ENCODE peak calls at places on chromosomes 11 and 22, in six cellular contexts. D is lower lobe of right lung; H is CD8-positive, alpha-beta memory T cell; A is right atrium auricular region; W is esophagus squamous epithelium; Z is BJ. S is an unnamed sample.

GRCh38 chr22:43207386-43207785 is 20.5 kb upstream of the TTLL12 start:
- DNase-seq in D (peak; percentile 14), H (no peak), A (no peak), W (no peak), Z (no peak), S (no peak)

GRCh38 chr11:2210366-2211112 is 38.9 kb upstream of the TH start:
- DNase-seq in D (peak; percentile 28), H (no peak), A (peak; percentile 30), W (no peak), Z (no peak), S (peak; percentile 9)

GRCh38 chr11:62439785-62440602 is 21.2 kb downstream of the SCGB1A1 start:
- DNase-seq in D (no peak), H (no peak), A (peak; percentile 85), W (no peak), Z (no peak), S (peak; percentile 77)

GRCh38 chr11:68064876-68065275 is 26.1 kb downstream of the TCIRG1 start:
- DNase-seq in D (no peak), H (no peak), A (no peak), W (no peak), Z (no peak), S (no peak)

GRCh38 chr11:27184458-27185312 is 144.1 kb downstream of the BBOX1 start:
- DNase-seq in D (no peak), H (no peak), A (no peak), W (no peak), Z (no peak), S (no peak)

GRCh38 chr22:48505891-48506290 is 1321.8 kb downstream of the BRD1 start:
- DNase-seq in D (no peak), H (no peak), A (no peak), W (no peak), Z (no peak), S (no peak)

GRCh38 chr11:5196067-5196466 is 4.4 kb downstream of the OR51V1 start:
- DNase-seq in D (no peak), H (no peak), A (no peak), W (no peak), Z (no peak), S (no peak)

GRCh38 chr11:102611291-102611690 is 13.8 kb downstream of the MMP20 start:
- DNase-seq in D (no peak), H (no peak), A (no peak), W (no peak), Z (no peak), S (no peak)

GRCh38 chr11:63242089-63242762 is 1.2 kb downstream of the SLC22A25 start:
- DNase-seq in D (no peak), H (no peak), A (no peak), W (no peak), Z (no peak), S (no peak)

GRCh38 chr11:33292306-33292705 is 35.1 kb downstream of the HIPK3 start:
- DNase-seq in D (no peak), H (no peak), A (no peak), W (no peak), Z (no peak), S (no peak)

GRCh38 chr11:125193158-125193557 is 28.6 kb downstream of the PKNOX2 start:
- DNase-seq in D (no peak), H (no peak), A (no peak), W (no peak), Z (no peak), S (no peak)

GRCh38 chr11:125192194-125192593 is 27.6 kb downstream of the PKNOX2 start:
- DNase-seq in D (no peak), H (no peak), A (no peak), W (no peak), Z (no peak), S (no peak)

GRCh38 chr11:125192717-125193116 is 28.2 kb downstream of the PKNOX2 start:
- DNase-seq in D (no peak), H (no peak), A (no peak), W (no peak), Z (no peak), S (no peak)

GRCh38 chr11:125188021-125188420 is 23.5 kb downstream of the PKNOX2 start:
- DNase-seq in D (no peak), H (no peak), A (no peak), W (no peak), Z (no peak), S (no peak)

GRCh38 chr11:125190549-125190948 is 26.0 kb downstream of the PKNOX2 start:
- DNase-seq in D (no peak), H (no peak), A (no peak), W (no peak), Z (no peak), S (no peak)
- H3K27me3 ChIP-seq in D (no peaks in the 10 kb centered on the region), H (no peaks in the 10 kb centered on the region), A (no peaks in the 10 kb centered on the region), W (peaks cover 11% of the 10 kb centered on the region), Z (peaks cover 11% of the 10 kb centered on the region), S (no peaks in the 10 kb centered on the region)

GRCh38 chr22:38865201-38866023 is 6.6 kb downstream of the CBX6 start:
- DNase-seq in D (peak; percentile 41), H (no peak), A (no peak), W (no peak), Z (no peak), S (no peak)

GRCh38 chr22:38867124-38867455 is 4.9 kb downstream of the CBX6 start:
- DNase-seq in D (no peak), H (no peak), A (no peak), W (no peak), Z (no peak), S (no peak)

GRCh38 chr22:38866024-38866398 is 6.0 kb downstream of the CBX6 start:
- DNase-seq in D (peak; percentile 30), H (no peak), A (no peak), W (no peak), Z (no peak), S (no peak)

GRCh38 chr22:38867496-38868285 is 4.3 kb downstream of the CBX6 start:
- DNase-seq in D (peak; percentile 32), H (no peak), A (no peak), W (no peak), Z (no peak), S (no peak)

DNA sequence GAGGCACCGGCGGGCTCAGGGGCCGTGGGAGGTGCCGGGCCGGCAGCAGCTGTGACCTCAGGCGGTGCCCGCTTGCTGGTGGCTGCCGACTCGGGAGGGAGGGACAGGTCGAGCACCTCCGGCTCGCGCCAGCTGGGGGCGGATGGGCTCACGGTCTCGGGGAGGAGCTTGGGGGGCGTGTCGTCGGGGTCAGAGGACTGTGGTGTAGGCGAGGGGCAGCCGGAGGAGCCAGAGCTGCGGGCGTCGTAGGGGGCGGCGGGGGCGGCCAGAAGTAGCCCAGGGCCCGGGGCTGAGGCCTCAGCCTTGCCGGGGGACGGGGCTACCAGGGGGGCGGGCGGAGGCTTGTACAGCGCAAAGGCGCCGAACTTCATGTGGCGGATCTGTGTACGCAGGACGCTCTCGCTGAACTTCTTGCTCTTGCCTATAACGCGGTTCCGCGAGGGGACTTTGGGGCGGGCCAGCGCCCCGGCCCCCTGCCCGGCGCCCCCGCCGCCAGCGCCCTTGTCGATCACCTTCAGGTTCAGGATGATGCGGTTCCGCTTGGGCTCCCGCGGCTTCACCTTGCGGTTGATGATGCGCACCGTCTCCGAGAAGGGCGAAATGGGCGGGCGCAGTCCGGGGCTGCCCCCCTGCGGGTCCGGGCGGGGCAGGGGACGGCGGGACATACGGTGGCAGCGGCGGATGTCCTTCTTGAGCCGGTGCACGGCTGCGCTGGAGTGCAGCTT is 5.5 kb downstream of the CBX6 start:
- DNase-seq in D (peak; percentile 38), H (no peak), A (no peak), W (no peak), Z (no peak), S (peak; percentile 17)
- H3K36me3 ChIP-seq in D (peaks cover 46% of the 10 kb centered on the region), H (peaks cover 5% of the 10 kb centered on the region), A (peaks cover 40% of the 10 kb centered on the region), W (peaks cover 35% of the 10 kb centered on the region), Z (peaks cover 15% of the 10 kb centered on the region), S (no peaks in the 10 kb centered on the region)

GRCh38 chr11:45444796-45445195 is 158.7 kb upstream of the SYT13 start:
- DNase-seq in D (no peak), H (no peak), A (no peak), W (no peak), Z (no peak), S (no peak)

GRCh38 chr11:45451766-45452440 is 165.8 kb upstream of the SYT13 start:
- DNase-seq in D (no peak), H (no peak), A (no peak), W (no peak), Z (no peak), S (no peak)

GRCh38 chr11:45450189-45450588 is 164.0 kb upstream of the SYT13 start:
- DNase-seq in D (no peak), H (no peak), A (no peak), W (no peak), Z (no peak), S (no peak)

GRCh38 chr11:45449036-45449601 is 163.0 kb upstream of the SYT13 start:
- DNase-seq in D (no peak), H (no peak), A (no peak), W (no peak), Z (no peak), S (no peak)

GRCh38 chr11:45446426-45446825 is 160.3 kb upstream of the SYT13 start:
- DNase-seq in D (no peak), H (no peak), A (no peak), W (no peak), Z (no peak), S (no peak)
- H3K27me3 ChIP-seq in D (peaks cover 18% of the 10 kb centered on the region), H (no peaks in the 10 kb centered on the region), A (no peaks in the 10 kb centered on the region), W (peaks cover 55% of the 10 kb centered on the region), Z (no peaks in the 10 kb centered on the region), S (no peaks in the 10 kb centered on the region)

GRCh38 chr11:118898400-118899295 is 15.0 kb downstream of the CXCR5 start:
- DNase-seq in D (no peak), H (no peak), A (no peak), W (no peak), Z (no peak), S (no peak)

GRCh38 chr11:118901494-118902335 is 18.0 kb downstream of the CXCR5 start:
- DNase-seq in D (no peak), H (no peak), A (no peak), W (no peak), Z (no peak), S (no peak)

GRCh38 chr11:118899296-118899688 is 15.6 kb downstream of the CXCR5 start:
- DNase-seq in D (no peak), H (no peak), A (no peak), W (no peak), Z (no peak), S (no peak)

GRCh38 chr11:118900535-118901384 is 17.1 kb downstream of the CXCR5 start:
- DNase-seq in D (no peak), H (no peak), A (no peak), W (no peak), Z (no peak), S (no peak)

GRCh38 chr11:118899706-118900360 is 16.1 kb downstream of the CXCR5 start:
- DNase-seq in D (no peak), H (no peak), A (no peak), W (no peak), Z (no peak), S (no peak)
- H3K36me3 ChIP-seq in D (peaks cover 81% of the 10 kb centered on the region), H (peaks cover 39% of the 10 kb centered on the region), A (peaks cover 73% of the 10 kb centered on the region), W (peaks cover 85% of the 10 kb centered on the region), Z (peaks cover 55% of the 10 kb centered on the region), S (no peaks in the 10 kb centered on the region)

GRCh38 chr22:41917906-41918791 is 3.3 kb upstream of the SHISA8 start:
- DNase-seq in D (peak; percentile 72), H (no peak), A (no peak), W (no peak), Z (no peak), S (no peak)
- H3K27me3 ChIP-seq in D (peaks cover 72% of the 10 kb centered on the region), H (peaks cover 18% of the 10 kb centered on the region), A (peaks cover 33% of the 10 kb centered on the region), W (peaks cover 73% of the 10 kb centered on the region), Z (peaks cover 23% of the 10 kb centered on the region), S (peaks cover 16% of the 10 kb centered on the region)